ENCODE peak calls at places on chromosomes 16 and 17, in eight cellular contexts. V is GM20000; P is T-helper 2 cell; Y is stimulated activated CD4-positive, alpha-beta T cell treated with anti-CD3 and anti-CD28 coated beads, Interleukin-4, amount 100 ng/mL, for 1 hour; U is Caki2; C is frontal cortex; H is esophagus squamous epithelium; G is NCI-H748 treated with DMSO at 0.1 percent for 48 hours. J is an unnamed sample.

GRCh38 chr17:14282700-14283099 is 18.2 kb upstream of the HS3ST3B1 start:
- DNase-seq in H (no peak), C (no peak), V (no peak), U (no peak), P (no peak), G (no peak), Y (no peak), J (no peak)

GRCh38 chr16:76237471-76237870 is 39.7 kb upstream of the CNTNAP4 start:
- DNase-seq in H (no peak), P (no peak), U (no peak), V (no peak), G (no peak), Y (no peak), C (no peak), J (no peak)

GRCh38 chr17:36888236-36888957 is 48.9 kb upstream of the LHX1 start:
- DNase-seq in C (no peak), G (no peak), P (no peak), U (no peak), H (no peak), V (no peak), Y (no peak), J (no peak)

GRCh38 chr16:4089811-4090293 is 26.4 kb downstream of the ADCY9 start:
- DNase-seq in G (no peak), C (no peak), U (no peak), P (no peak), H (no peak), Y (no peak), V (no peak), J (no peak)

GRCh38 chr17:82892869-82893565 is 53.2 kb upstream of the ZNF750 start:
- DNase-seq in V (no peak), Y (peak), H (no peak), C (no peak), P (peak), G (no peak), U (no peak), J (no peak)

GRCh38 chr16:59697236-59697635 is 963.1 kb upstream of the GOT2 start:
- DNase-seq in H (no peak), G (no peak), U (no peak), V (no peak), P (no peak), C (no peak), Y (no peak), J (no peak)

GRCh38 chr16:56921571-56921970 is 10.4 kb upstream of the HERPUD1 start:
- DNase-seq in U (no peak), P (no peak), H (no peak), Y (no peak), G (no peak), V (no peak), C (no peak), J (no peak)

GRCh38 chr17:44900894-44901293 is 1.6 kb upstream of the EFTUD2 start:
- DNase-seq in H (no peak), U (peak), V (no peak), G (no peak), C (no peak), P (no peak), Y (no peak), J (peak)

GRCh38 chr17:28509784-28510183 is 3.6 kb downstream of the FOXN1 start:
- DNase-seq in Y (no peak), H (no peak), V (no peak), G (no peak), C (no peak), U (no peak), P (no peak), J (no peak)

J was measured in RCC 7860.